ENCODE peak calls at places on chromosome 10, in four cellular contexts. One of them, this sample, is unnamed.

GRCh38 chr10:47361293-47361692 is 13.1 kb downstream of the RBP3 start:
- DNase-seq in stomach: peak; percentile 38
- DNase-seq in Panc1: no peak
- DNase-seq in HCT116: peak; percentile 36
- DNase-seq in this sample: peak; percentile 34

GRCh38 chr10:48791267-48791928 is 106.7 kb downstream of the WDFY4 start:
- DNase-seq in Panc1: no peak
- DNase-seq in stomach: no peak
- DNase-seq in HCT116: no peak
- DNase-seq in this sample: no peak

GRCh38 chr10:62175256-62175655 is 93.4 kb downstream of the RTKN2 start:
- DNase-seq in HCT116: no peak
- DNase-seq in stomach: no peak
- DNase-seq in Panc1: no peak
- DNase-seq in this sample: no peak

GRCh38 chr10:14328881-14329280 is 1.8 kb downstream of the FRMD4A start:
- DNase-seq in Panc1: no peak
- DNase-seq in stomach: no peak
- DNase-seq in HCT116: no peak
- DNase-seq in this sample: no peak

GRCh38 chr10:29784175-29784773 is 149.5 kb upstream of the SVIL start:
- DNase-seq in Panc1: peak; percentile 97
- DNase-seq in stomach: peak; percentile 41
- DNase-seq in HCT116: peak; percentile 73
- DNase-seq in this sample: peak; percentile 39

GRCh38 chr10:77905086-77905735 is 21.3 kb downstream of the DLG5 start:
- DNase-seq in stomach: no peak
- DNase-seq in HCT116: no peak
- DNase-seq in Panc1: no peak
- DNase-seq in this sample: no peak

GRCh38 chr10:84205049-84205852 is 10.9 kb downstream of the CDHR1 start:
- DNase-seq in stomach: peak; percentile 36
- DNase-seq in HCT116: peak; percentile 37
- DNase-seq in Panc1: peak; percentile 55
- DNase-seq in this sample: peak; percentile 81

GRCh38 chr10:104349623-104350142 is 4.0 kb upstream of the CFAP58 start:
- DNase-seq in stomach: no peak
- DNase-seq in HCT116: no peak
- DNase-seq in Panc1: no peak
- DNase-seq in this sample: peak; percentile 20

GRCh38 chr10:9608592-9608991 is 1409.1 kb upstream of the CELF2 start:
- DNase-seq in HCT116: no peak
- DNase-seq in Panc1: no peak
- DNase-seq in stomach: no peak
- DNase-seq in this sample: no peak

GRCh38 chr10:8039323-8039922 is 15.1 kb upstream of the GATA3 start:
- DNase-seq in Panc1: no peak
- DNase-seq in HCT116: no peak
- DNase-seq in stomach: no peak
- DNase-seq in this sample: no peak

GRCh38 chr10:123257904-123258303 is 103.7 kb downstream of the BUB3 start:
- DNase-seq in stomach: no peak
- DNase-seq in Panc1: no peak
- DNase-seq in HCT116: no peak
- DNase-seq in this sample: no peak
- TF ChIP-seq POLR2AphosphoS5 in stomach: no peak
- TF ChIP-seq POLR2AphosphoS5 in Panc1: no peak
- TF ChIP-seq POLR2AphosphoS5 in HCT116: no peak
- TF ChIP-seq POLR2AphosphoS5 in this sample: no peak

DNA sequence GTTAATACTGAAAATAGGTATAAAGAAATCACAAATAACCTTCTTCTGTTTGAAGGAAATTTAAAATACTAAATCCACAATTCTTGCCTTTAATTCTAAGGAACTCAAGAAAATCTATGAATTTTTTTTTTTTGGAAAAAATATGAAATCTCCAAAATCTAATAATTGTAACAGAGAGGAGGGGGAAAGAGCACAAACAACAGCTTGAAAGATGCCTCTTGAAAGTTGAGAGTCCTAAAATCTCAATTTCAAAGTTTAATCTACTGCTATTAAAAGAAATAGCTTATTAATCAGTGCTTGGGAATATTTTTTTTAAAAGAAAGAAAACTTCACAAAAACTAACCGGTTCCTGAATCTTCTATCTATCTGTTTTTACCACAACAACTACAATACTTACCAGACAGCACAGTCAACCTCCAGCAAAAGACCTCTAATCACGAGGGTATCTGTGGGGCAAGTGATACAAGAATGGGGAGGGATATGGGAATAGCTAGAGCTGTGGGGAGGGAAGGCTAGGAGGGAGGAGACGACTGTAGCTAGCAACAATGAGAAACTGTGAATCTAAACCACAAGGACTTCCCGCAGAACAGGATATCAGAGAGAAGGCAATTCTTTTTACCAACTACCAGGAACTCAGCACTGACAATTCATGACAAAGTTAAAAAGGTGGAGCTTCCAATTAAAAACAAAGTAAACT is at the start of gene USP54:
- DNase-seq in HCT116: peak; percentile 32
- DNase-seq in stomach: no peak
- DNase-seq in Panc1: no peak
- DNase-seq in this sample: no peak
- TF ChIP-seq POLR2AphosphoS5 in HCT116: no peak
- TF ChIP-seq POLR2AphosphoS5 in stomach: no peak
- TF ChIP-seq POLR2AphosphoS5 in Panc1: no peak
- TF ChIP-seq POLR2AphosphoS5 in this sample: peak; percentile 68

GRCh38 chr10:110852255-110852896 is 19.4 kb upstream of the PDCD4 start:
- DNase-seq in HCT116: peak; percentile 85
- DNase-seq in Panc1: no peak
- DNase-seq in stomach: peak; percentile 71
- DNase-seq in this sample: no peak
- TF ChIP-seq POLR2AphosphoS5 in HCT116: peak; percentile 62
- TF ChIP-seq POLR2AphosphoS5 in Panc1: no peak
- TF ChIP-seq POLR2AphosphoS5 in stomach: no peak
- TF ChIP-seq POLR2AphosphoS5 in this sample: peak; percentile 53

DNA sequence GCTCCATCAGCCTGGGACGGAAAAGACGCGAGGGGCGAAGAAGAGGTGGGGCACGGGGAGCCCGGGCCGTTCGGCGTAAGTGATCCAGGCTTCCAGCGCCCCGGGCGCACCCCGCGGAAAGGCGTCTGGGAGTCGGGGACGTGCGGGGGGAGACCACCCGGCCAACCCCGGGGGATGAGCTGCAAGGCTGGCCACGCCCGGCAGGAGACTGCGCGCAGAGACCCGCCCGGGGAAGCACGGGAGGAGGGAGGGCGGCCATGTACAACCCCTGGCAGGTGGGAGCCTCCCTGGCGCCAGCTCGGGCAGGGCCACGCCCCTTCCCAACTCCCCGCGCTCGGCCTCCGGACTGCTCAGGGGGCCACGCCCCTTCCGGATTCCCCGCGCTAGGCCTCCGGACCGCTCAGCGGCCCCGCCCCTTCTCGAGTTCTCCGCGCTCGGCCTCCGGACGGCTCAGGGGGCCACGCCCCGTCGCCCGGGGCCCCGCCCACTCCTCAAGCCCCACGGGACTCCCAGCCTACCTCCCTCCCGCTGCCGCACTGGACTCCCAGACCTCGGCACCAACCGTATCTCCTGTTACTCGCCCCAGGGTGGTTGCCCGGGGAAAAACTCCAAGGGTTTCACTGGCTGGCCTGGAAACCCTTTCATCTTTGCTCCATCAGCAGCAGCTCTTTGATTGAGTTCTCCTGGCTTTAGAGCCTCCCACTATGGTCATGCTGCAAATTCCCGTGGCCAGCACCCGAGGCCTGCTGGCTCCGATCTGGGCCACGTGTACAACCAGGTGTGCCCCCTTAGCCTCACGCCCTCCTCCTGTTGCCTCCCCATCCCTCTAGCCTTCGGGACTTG is 284.4 kb downstream of the ZEB1 start:
- DNase-seq in stomach: peak; percentile 94
- DNase-seq in Panc1: peak; percentile 63
- DNase-seq in HCT116: peak; percentile 90
- DNase-seq in this sample: peak; percentile 91
- TF ChIP-seq POLR2AphosphoS5 in stomach: peak; percentile 77
- TF ChIP-seq POLR2AphosphoS5 in Panc1: no peak
- TF ChIP-seq POLR2AphosphoS5 in HCT116: peak; percentile 92
- TF ChIP-seq POLR2AphosphoS5 in this sample: peak; percentile 62

DNA sequence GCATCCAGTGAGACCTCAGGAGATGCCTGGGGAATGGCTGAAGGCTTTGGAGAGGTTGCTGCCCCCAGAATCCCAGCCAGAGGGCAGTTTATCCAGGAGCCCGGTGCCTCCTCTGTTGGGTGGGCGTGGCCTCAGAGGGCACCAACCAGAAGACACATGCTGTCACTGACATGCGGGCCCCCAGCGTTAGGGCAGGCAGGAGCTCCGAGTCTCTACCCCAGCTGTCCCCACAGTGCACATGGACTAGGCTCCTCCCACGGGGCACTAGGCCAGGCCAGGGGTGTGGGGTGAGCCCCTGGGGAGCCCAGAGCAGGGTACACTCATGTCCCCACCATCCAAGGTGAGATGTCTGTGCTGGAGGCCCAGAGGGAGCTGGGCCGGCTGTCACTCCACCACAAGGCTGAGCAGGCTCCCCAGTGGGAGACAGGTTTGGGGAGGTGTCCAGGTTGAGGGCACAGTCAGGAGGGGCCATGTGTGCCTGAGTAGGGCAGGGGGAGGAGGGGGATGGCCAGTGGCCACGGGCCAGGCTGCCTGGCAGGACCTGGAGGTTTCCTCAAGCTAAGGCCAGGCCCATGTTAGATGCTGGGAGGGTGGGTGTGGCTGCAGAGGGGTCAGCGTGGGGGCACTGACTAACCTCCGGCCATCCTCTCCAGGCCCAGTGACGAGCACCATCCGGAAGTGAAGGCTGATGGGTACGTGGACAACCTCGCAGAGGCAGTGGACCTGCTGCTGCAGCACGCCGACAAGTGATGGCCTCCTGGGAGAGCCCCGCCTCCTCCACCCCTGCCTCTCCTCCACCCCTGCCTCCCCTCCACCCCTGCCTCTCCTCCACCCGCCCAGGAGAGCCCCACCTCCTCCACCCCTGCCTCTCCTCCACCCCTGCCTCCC is 131.3 kb downstream of the FAM53B start:
- DNase-seq in HCT116: peak; percentile 13
- DNase-seq in Panc1: no peak
- DNase-seq in stomach: no peak
- DNase-seq in this sample: no peak
- TF ChIP-seq POLR2AphosphoS5 in HCT116: no peak
- TF ChIP-seq POLR2AphosphoS5 in Panc1: no peak
- TF ChIP-seq POLR2AphosphoS5 in stomach: no peak
- TF ChIP-seq POLR2AphosphoS5 in this sample: no peak

GRCh38 chr10:87503892-87504291 is 801 bp upstream of the MINPP1 start:
- DNase-seq in stomach: no peak
- DNase-seq in Panc1: no peak
- DNase-seq in HCT116: no peak
- DNase-seq in this sample: no peak

GRCh38 chr10:87504667-87505365 is at the start of gene MINPP1:
- DNase-seq in Panc1: no peak
- DNase-seq in stomach: peak; percentile 76
- DNase-seq in HCT116: peak; percentile 46
- DNase-seq in this sample: peak; percentile 82

GRCh38 chr10:87504307-87504666 is 406 bp upstream of the MINPP1 start:
- DNase-seq in stomach: no peak
- DNase-seq in HCT116: no peak
- DNase-seq in Panc1: no peak
- DNase-seq in this sample: no peak

GRCh38 chr10:87505366-87506113 is 847 bp downstream of the MINPP1 start:
- DNase-seq in HCT116: peak; percentile 10
- DNase-seq in stomach: peak; percentile 62
- DNase-seq in Panc1: no peak
- DNase-seq in this sample: peak; percentile 68

DNA sequence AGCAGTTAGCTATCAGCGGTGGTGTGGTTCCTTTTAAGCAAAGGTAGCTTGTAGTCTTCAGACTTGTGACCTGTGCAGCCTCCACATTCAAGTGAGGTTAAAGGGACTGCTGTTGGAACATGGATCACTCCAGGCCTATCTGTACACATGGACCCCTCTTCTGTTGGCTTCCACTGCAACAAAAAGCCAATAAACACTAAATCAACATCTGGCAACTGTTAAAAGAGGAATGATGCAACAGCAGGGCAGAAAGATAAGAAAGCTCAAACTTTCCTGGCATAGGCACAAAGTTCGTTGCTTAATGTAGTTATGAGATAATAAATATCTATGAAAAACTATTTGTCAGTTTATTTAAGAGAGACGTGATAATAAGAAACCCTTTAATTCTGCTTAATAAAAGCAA is 4.0 kb upstream of the MINPP1 start:
- DNase-seq in HCT116: no peak
- DNase-seq in stomach: no peak
- DNase-seq in Panc1: no peak
- DNase-seq in this sample: no peak
- TF ChIP-seq POLR2AphosphoS5 in HCT116: no peak
- TF ChIP-seq POLR2AphosphoS5 in stomach: no peak
- TF ChIP-seq POLR2AphosphoS5 in Panc1: no peak
- TF ChIP-seq POLR2AphosphoS5 in this sample: no peak

DNA sequence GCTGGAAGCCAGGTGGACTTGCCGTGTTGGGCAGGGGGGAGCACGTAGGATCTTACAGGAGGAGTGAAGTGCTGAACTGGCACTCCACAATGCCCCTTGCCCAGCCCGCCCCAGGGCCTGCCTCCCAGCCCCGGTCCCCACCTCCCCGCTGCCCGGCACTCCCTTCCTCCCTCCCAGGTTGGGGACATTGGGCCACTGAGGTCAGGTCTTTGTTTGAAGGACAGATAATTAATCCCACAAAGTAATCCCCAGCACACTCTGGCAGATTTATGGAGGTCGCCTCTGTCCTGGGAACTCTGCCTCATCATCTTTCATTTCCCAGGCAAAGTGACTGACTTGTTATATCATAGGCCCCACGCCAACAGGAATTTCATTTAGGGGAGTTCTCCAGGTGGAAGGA is 122.8 kb downstream of the C10orf105 start:
- DNase-seq in stomach: no peak
- DNase-seq in Panc1: no peak
- DNase-seq in HCT116: no peak
- DNase-seq in this sample: no peak
- TF ChIP-seq POLR2AphosphoS5 in stomach: no peak
- TF ChIP-seq POLR2AphosphoS5 in Panc1: no peak
- TF ChIP-seq POLR2AphosphoS5 in HCT116: no peak
- TF ChIP-seq POLR2AphosphoS5 in this sample: no peak

DNA sequence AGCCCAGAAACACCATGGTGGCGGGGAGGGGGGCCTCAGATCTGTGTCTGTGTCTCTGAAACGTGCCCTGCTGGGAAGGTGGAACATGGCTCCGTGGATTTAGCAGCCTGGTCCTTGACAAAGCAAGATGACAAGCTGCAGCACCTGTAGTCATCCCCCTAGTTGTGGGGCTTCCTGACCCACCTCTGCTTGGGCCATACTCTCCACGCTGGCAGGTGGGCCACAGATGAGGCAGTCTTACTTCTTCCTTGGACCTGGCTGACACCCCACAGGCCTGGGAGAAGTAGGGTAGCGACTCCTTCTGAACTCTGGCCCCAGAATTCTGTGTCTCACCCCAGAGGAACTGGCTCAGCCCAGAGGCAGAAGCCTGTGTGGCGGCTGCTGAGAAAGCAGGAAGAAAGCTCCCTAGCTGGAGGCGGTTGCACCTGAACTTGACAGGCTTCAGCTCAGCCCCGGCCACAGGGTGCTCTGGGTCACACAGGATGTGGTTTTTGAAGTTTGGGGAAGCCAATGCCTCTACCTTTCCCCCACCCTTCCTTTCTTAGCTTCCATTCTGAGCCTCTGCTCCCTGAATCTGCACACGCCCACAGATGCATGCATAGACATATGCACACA is 113.9 kb downstream of the ABLIM1 start:
- DNase-seq in stomach: peak; percentile 52
- DNase-seq in Panc1: no peak
- DNase-seq in HCT116: no peak
- DNase-seq in this sample: peak; percentile 71
- TF ChIP-seq POLR2AphosphoS5 in stomach: no peak
- TF ChIP-seq POLR2AphosphoS5 in Panc1: no peak
- TF ChIP-seq POLR2AphosphoS5 in HCT116: no peak
- TF ChIP-seq POLR2AphosphoS5 in this sample: no peak